ENCODE peak calls at places on chromosomes 2 and 18, in ten cellular contexts. M is activated T-helper 1 cell treated with anti-CD3 and anti-CD28 coated beads, Interleukin-12 subunit alpha, Interleukin-12 subunit beta, Interleukin-2, Interleukin-4 antibody, amounts not matched to agents 30 ng/mL and 10 ng/mL and 1 ng/mL, durations not matched to agents 14 hours and 24 hours and 36 hours; V is activated naive CD4-positive, alpha-beta T cell treated with anti-CD3 and anti-CD28 coated beads, Interleukin-2, amount 10 ng/mL, durations not matched to agents 7 days and 5 days; Q is H4; P is skeletal muscle cell; G is H7; L is fibroblast of lung; Y is fibroblast of gingiva; R is AG09319; H is CD8-positive, alpha-beta memory T cell. J is an unnamed sample.

GRCh38 chr2:53445376-53446072 is 322.1 kb upstream of the CHAC2 start:
- DNase-seq in M (no peak), V (no peak), Q (no peak), P (no peak), G (no peak), L (peak), Y (peak), R (no peak), H (no peak), J (no peak)

GRCh38 chr2:20151116-20151571 is 73.8 kb downstream of the SDC1 start:
- DNase-seq in M (no peak), V (no peak), Q (no peak), P (no peak), G (no peak), L (no peak), Y (no peak), R (no peak), H (no peak), J (no peak)

GRCh38 chr2:118861242-118861641 is 13.8 kb upstream of the EN1 start:
- DNase-seq in M (no peak), V (no peak), Q (no peak), P (no peak), G (no peak), L (no peak), Y (no peak), R (no peak), H (no peak), J (no peak)

GRCh38 chr18:70044626-70045025 is 97.0 kb upstream of the CD226 start:
- DNase-seq in M (no peak), V (no peak), Q (peak), P (peak), G (no peak), L (peak), Y (peak), R (peak), H (no peak), J (no peak)

GRCh38 chr18:9016819-9017169 is 85.7 kb upstream of the NDUFV2 start:
- DNase-seq in M (no peak), V (no peak), Q (no peak), P (peak), G (no peak), L (peak), Y (peak), R (peak), H (no peak), J (no peak)

GRCh38 chr18:3663870-3664512 is 214.0 kb downstream of the TGIF1 start:
- DNase-seq in M (no peak), V (no peak), Q (no peak), P (no peak), G (no peak), L (no peak), Y (no peak), R (no peak), H (no peak), J (no peak)

GRCh38 chr2:155842103-155842502 is 490.4 kb downstream of the NR4A2 start:
- DNase-seq in M (no peak), V (no peak), Q (no peak), P (no peak), G (no peak), L (no peak), Y (peak), R (no peak), H (no peak), J (no peak)

GRCh38 chr18:71136487-71136886 is 847.6 kb downstream of the SOCS6 start:
- DNase-seq in M (no peak), V (no peak), Q (no peak), P (no peak), G (no peak), L (no peak), Y (no peak), R (no peak), H (no peak), J (no peak)

GRCh38 chr2:72136933-72137497 is 10.6 kb downstream of the CYP26B1 start:
- DNase-seq in M (no peak), V (peak), Q (no peak), P (no peak), G (peak), L (no peak), Y (no peak), R (no peak), H (no peak), J (no peak)

GRCh38 chr2:120861576-120862191 is 126.0 kb downstream of the GLI2 start:
- DNase-seq in M (no peak), V (no peak), Q (no peak), P (no peak), G (no peak), L (no peak), Y (no peak), R (no peak), H (no peak), J (no peak)

GRCh38 chr2:8316356-8316755 is 365.5 kb upstream of the ID2 start:
- DNase-seq in M (no peak), V (no peak), Q (no peak), P (no peak), G (no peak), L (no peak), Y (no peak), R (no peak), H (no peak), J (no peak)

GRCh38 chr2:54212456-54212855 is 43.6 kb downstream of the TSPYL6 start:
- DNase-seq in M (no peak), V (no peak), Q (peak), P (peak), G (no peak), L (peak), Y (peak), R (peak), H (no peak), J (no peak)

GRCh38 chr2:135916232-135916631 is 40.0 kb upstream of the MCM6 start:
- DNase-seq in M (no peak), V (no peak), Q (no peak), P (no peak), G (no peak), L (peak), Y (peak), R (peak), H (no peak), J (peak)

J was measured in stimulated activated naive CD4-positive, alpha-beta T cell.